ENCODE peak calls at places on chromosomes 11 and 22, in six cellular contexts. C is spleen, O is adrenal gland, U is body of pancreas, X is Peyer's patch, D is ovary. W is an unnamed sample. For H3K9me3, the result is how much of the 10 kb centered on the place peaks cover.

GRCh38 chr11:76094729-76095128 is 111.6 kb downstream of the WNT11 start:
- DNase-seq in C (no peak), O (no peak), U (no peak), X (no peak), D (no peak), W (no peak)

GRCh38 chr22:48941903-48942625 is 885.6 kb downstream of the BRD1 start:
- DNase-seq in C (peak), O (no peak), U (no peak), X (no peak), D (no peak), W (peak)

GRCh38 chr22:30890689-30891442 is 77.7 kb downstream of the MORC2 start:
- DNase-seq in C (peak), O (peak), U (peak), X (peak), D (no peak), W (peak)

GRCh38 chr11:74345420-74345819 is 34.0 kb upstream of the P4HA3 start:
- DNase-seq in C (no peak), O (no peak), U (no peak), X (no peak), D (no peak), W (no peak)

GRCh38 chr11:6443269-6444003 is 2.6 kb upstream of the HPX start:
- DNase-seq in C (peak), O (peak), U (peak), X (peak), D (peak), W (peak)

GRCh38 chr11:15180212-15180814 is 65.6 kb downstream of the INSC start:
- DNase-seq in C (no peak), O (no peak), U (no peak), X (no peak), D (no peak), W (no peak)

GRCh38 chr22:20580611-20581502 is 73.4 kb downstream of the MED15 start:
- DNase-seq in C (peak), O (no peak), U (no peak), X (no peak), D (no peak), W (no peak)

GRCh38 chr11:102172127-102172848 is 62.0 kb downstream of the YAP1 start:
- DNase-seq in C (no peak), O (no peak), U (no peak), X (no peak), D (no peak), W (no peak)

GRCh38 chr22:20441631-20442484 is 4.2 kb upstream of the SCARF2 start:
- DNase-seq in C (peak), O (no peak), U (no peak), X (no peak), D (peak), W (no peak)

GRCh38 chr22:28927526-28928089 is 44.2 kb downstream of the ZNRF3 start:
- DNase-seq in C (no peak), O (no peak), U (no peak), X (no peak), D (no peak), W (no peak)

GRCh38 chr22:45531441-45531840 is 28.8 kb downstream of the FBLN1 start:
- DNase-seq in C (no peak), O (no peak), U (no peak), X (no peak), D (no peak), W (no peak)

GRCh38 chr22:39216143-39216490 is 28.7 kb downstream of the PDGFB start:
- DNase-seq in C (peak), O (peak), U (no peak), X (no peak), D (no peak), W (peak)

GRCh38 chr22:49544286-49544685 is 283.4 kb downstream of the BRD1 start:
- DNase-seq in C (peak), O (no peak), U (no peak), X (no peak), D (no peak), W (peak)

GRCh38 chr22:25159028-25159427 is 40.6 kb upstream of the CRYBB3 start:
- DNase-seq in C (no peak), O (no peak), U (no peak), X (no peak), D (no peak), W (no peak)

GRCh38 chr11:8709002-8709672 is 26.5 kb downstream of the RPL27A start:
- DNase-seq in C (no peak), O (no peak), U (peak), X (no peak), D (peak), W (peak)

GRCh38 chr11:67646535-67647336 is 3.8 kb downstream of the ACY3 start:
- DNase-seq in C (peak), O (no peak), U (peak), X (peak), D (no peak), W (no peak)

GRCh38 chr11:47391711-47392432 is 13.5 kb upstream of the SPI1 start:
- DNase-seq in C (peak), O (no peak), U (no peak), X (no peak), D (no peak), W (peak)

GRCh38 chr11:86896486-86896885 is 58.7 kb downstream of the FZD4 start:
- DNase-seq in C (no peak), O (no peak), U (no peak), X (no peak), D (no peak), W (no peak)

GRCh38 chr11:107598225-107599139 is 7.5 kb downstream of the ELMOD1 start:
- DNase-seq in C (no peak), O (no peak), U (no peak), X (no peak), D (no peak), W (no peak)

GRCh38 chr11:20342347-20343279 is 20.9 kb upstream of the HTATIP2 start:
- DNase-seq in C (no peak), O (no peak), U (no peak), X (no peak), D (no peak), W (no peak)

GRCh38 chr11:32870676-32871075 is 21.9 kb upstream of the QSER1 start:
- DNase-seq in C (no peak), O (no peak), U (no peak), X (no peak), D (no peak), W (no peak)

GRCh38 chr11:122093731-122094130 is 22.3 kb downstream of the BLID start:
- DNase-seq in C (no peak), O (no peak), U (no peak), X (no peak), D (no peak), W (no peak)

GRCh38 chr11:32006799-32007388 is 84.0 kb upstream of the RCN1 start:
- DNase-seq in C (no peak), O (no peak), U (peak), X (no peak), D (no peak), W (no peak)

GRCh38 chr22:38270091-38270972 is 2.5 kb downstream of the TMEM184B start:
- DNase-seq in C (no peak), O (no peak), U (no peak), X (no peak), D (no peak), W (no peak)

GRCh38 chr11:54944211-54944610 is 237.6 kb downstream of the OR4A5 start:
- DNase-seq in C (no peak), O (no peak), U (no peak), X (no peak), D (no peak), W (no peak)
- H3K9me3 ChIP-seq in C (under half), O (under half), U (under half), X (under half), D (under half), W (under half)

GRCh38 chr11:120545813-120546212 is 34.3 kb downstream of the GRIK4 start:
- DNase-seq in C (no peak), O (no peak), U (no peak), X (no peak), D (no peak), W (no peak)

GRCh38 chr11:120548682-120549209 is 37.2 kb downstream of the GRIK4 start:
- DNase-seq in C (no peak), O (no peak), U (no peak), X (no peak), D (no peak), W (no peak)

GRCh38 chr11:120547301-120547700 is 35.8 kb downstream of the GRIK4 start:
- DNase-seq in C (no peak), O (peak), U (peak), X (no peak), D (no peak), W (no peak)

GRCh38 chr11:120547871-120548681 is 36.5 kb downstream of the GRIK4 start:
- DNase-seq in C (peak), O (peak), U (peak), X (peak), D (peak), W (peak)

DNA sequence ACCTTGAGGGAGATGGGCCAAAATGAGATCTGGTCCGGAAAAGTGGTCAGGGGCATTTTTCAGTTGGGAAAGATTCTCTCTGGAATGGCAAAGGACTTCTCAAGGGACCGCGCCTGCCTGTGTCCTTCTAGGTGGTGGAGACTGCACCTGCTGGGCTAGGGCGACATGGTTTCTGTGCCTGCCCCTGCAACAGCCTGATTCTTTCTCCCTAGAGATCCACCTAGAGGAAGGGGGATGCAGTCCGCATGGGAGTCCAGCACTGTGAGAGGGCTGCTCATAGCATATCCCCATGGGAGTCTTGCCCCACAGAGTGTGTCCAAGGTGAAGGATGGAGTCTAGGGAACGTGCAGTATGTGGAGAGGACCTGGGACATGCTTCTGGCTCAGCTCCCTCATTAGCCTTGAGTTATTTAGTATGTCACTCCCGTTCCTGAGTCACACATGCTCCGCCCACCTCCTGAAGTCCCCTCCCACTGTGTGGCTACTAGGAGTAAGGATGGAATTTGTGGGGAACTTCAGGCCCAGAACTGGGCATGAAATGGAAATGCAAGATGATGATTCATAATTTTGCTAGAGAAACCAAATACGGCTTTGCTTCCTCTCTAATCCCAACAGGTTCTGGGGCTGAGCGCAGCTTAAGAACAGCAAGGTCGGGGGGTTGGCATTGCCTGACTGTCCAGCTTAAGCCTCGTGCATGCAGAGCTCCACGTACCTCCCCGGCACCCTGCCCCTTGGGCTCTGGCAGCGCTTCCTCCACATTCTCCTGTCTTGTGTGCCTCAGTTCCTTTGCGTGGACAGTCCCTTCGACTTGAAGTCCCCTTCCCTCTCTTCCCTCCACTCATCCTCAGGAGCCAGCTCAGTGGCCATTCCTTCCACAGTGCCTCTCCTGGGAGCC is 35.0 kb downstream of the GRIK4 start:
- DNase-seq in C (no peak), O (peak), U (peak), X (peak), D (peak), W (no peak)
- TF ChIP-seq POLR2A in C (no peak), O (peak), U (no peak), X (no peak), D (no peak), W (no peak)

GRCh38 chr11:128039140-128040021 is 548.0 kb downstream of the ETS1 start:
- DNase-seq in C (peak), O (no peak), U (peak), X (peak), D (no peak), W (no peak)
- H3K9me3 ChIP-seq in C (under half), O (under half), U (under half), X (under half), D (under half), W (under half)

GRCh38 chr22:43812149-43812842 is at the start of gene EFCAB6:
- DNase-seq in C (peak), O (peak), U (peak), X (peak), D (peak), W (peak)
- TF ChIP-seq POLR2A in C (no peak), O (peak), U (peak), X (peak), D (peak), W (peak)